ENCODE peak calls at places on chromosomes 2 and 18, in five cellular contexts. I, F, D, E and G are unnamed samples.

GRCh38 chr2:171893196-171893823 is 734 bp downstream of the SLC25A12 start:
- DNase-seq in I (no peak), F (peak; percentile 14), D (no peak), E (no peak), G (no peak)

GRCh38 chr2:168216351-168217005 is 30.9 kb downstream of the STK39 start:
- DNase-seq in I (no peak), F (peak; percentile 58), D (peak; percentile 72), E (no peak), G (no peak)

GRCh38 chr2:219675206-219675605 is 47.8 kb downstream of the SLC4A3 start:
- DNase-seq in I (no peak), F (no peak), D (no peak), E (no peak), G (no peak)

GRCh38 chr2:129118296-129118695 is 799.6 kb upstream of the HS6ST1 start:
- DNase-seq in I (no peak), F (no peak), D (no peak), E (no peak), G (no peak)

GRCh38 chr18:62992877-62993365 is 277.6 kb downstream of the PHLPP1 start:
- DNase-seq in I (no peak), F (no peak), D (no peak), E (no peak), G (no peak)

GRCh38 chr2:52775674-52776073 is 991.9 kb upstream of the CHAC2 start:
- DNase-seq in I (no peak), F (no peak), D (no peak), E (no peak), G (no peak)

GRCh38 chr18:58639751-58640427 is 11.0 kb upstream of the ALPK2 start:
- DNase-seq in I (no peak), F (peak; percentile 58), D (peak; percentile 85), E (no peak), G (peak; percentile 76)

GRCh38 chr2:2846379-2847130 is 515.5 kb upstream of the MYT1L start:
- DNase-seq in I (no peak), F (no peak), D (no peak), E (no peak), G (no peak)

GRCh38 chr2:233466991-233467603 is 99.5 kb downstream of the USP40 start:
- DNase-seq in I (no peak), F (no peak), D (no peak), E (no peak), G (no peak)

GRCh38 chr2:3040819-3041218 is 336.8 kb downstream of the EIPR1 start:
- DNase-seq in I (no peak), F (no peak), D (no peak), E (no peak), G (no peak)

GRCh38 chr2:152443771-152444170 is 108.8 kb downstream of the FMNL2 start:
- DNase-seq in I (no peak), F (peak; percentile 89), D (no peak), E (no peak), G (no peak)

GRCh38 chr2:105926960-105927678 is 182.4 kb downstream of the NCK2 start:
- DNase-seq in I (peak; percentile 19), F (no peak), D (no peak), E (no peak), G (no peak)

GRCh38 chr2:45836740-45837139 is 185.3 kb downstream of the PRKCE start:
- DNase-seq in I (no peak), F (no peak), D (no peak), E (no peak), G (no peak)

GRCh38 chr2:38765149-38765548 is 12.9 kb upstream of the GEMIN6 start:
- DNase-seq in I (no peak), F (peak; percentile 63), D (peak; percentile 85), E (no peak), G (no peak)

GRCh38 chr18:70194227-70194890 is 11.1 kb downstream of the RTTN start:
- DNase-seq in I (no peak), F (no peak), D (no peak), E (no peak), G (no peak)

GRCh38 chr2:73092146-73092783 is 20.5 kb downstream of the RAB11FIP5 start:
- DNase-seq in I (no peak), F (no peak), D (no peak), E (no peak), G (no peak)

GRCh38 chr2:105134076-105134475 is 96.2 kb downstream of the MRPS9 start:
- DNase-seq in I (no peak), F (peak; percentile 10), D (peak; percentile 13), E (no peak), G (no peak)

GRCh38 chr2:99448556-99448955 is 41.3 kb downstream of the REV1 start:
- DNase-seq in I (no peak), F (peak; percentile 77), D (peak; percentile 56), E (no peak), G (peak; percentile 30)

GRCh38 chr18:49023281-49023937 is 72.6 kb upstream of the SMAD7 start:
- DNase-seq in I (no peak), F (no peak), D (no peak), E (no peak), G (no peak)

GRCh38 chr2:7018261-7018701 is 101.1 kb downstream of the RNF144A start:
- DNase-seq in I (no peak), F (no peak), D (no peak), E (no peak), G (no peak)

GRCh38 chr2:163778045-163778753 is 42.4 kb upstream of the FIGN start:
- DNase-seq in I (no peak), F (peak; percentile 75), D (peak; percentile 86), E (no peak), G (peak; percentile 50)

GRCh38 chr2:121694398-121695178 is 42.1 kb downstream of the NIFK start:
- DNase-seq in I (no peak), F (peak; percentile 64), D (peak; percentile 50), E (no peak), G (peak; percentile 44)

GRCh38 chr18:52950153-52950552 is 610.2 kb downstream of the DCC start:
- DNase-seq in I (no peak), F (no peak), D (no peak), E (no peak), G (no peak)

GRCh38 chr2:132731431-132731830 is 61.4 kb upstream of the LYPD1 start:
- DNase-seq in I (no peak), F (no peak), D (peak; percentile 22), E (no peak), G (no peak)

GRCh38 chr2:201070966-201071304 is 536 bp downstream of the HYCC2 start:
- DNase-seq in I (no peak), F (peak; percentile 14), D (peak; percentile 30), E (no peak), G (peak; percentile 42)

GRCh38 chr2:215171151-215171550 is 32.7 kb upstream of the ABCA12 start:
- DNase-seq in I (no peak), F (no peak), D (peak; percentile 66), E (no peak), G (no peak)

GRCh38 chr18:78512080-78512601 is 467.5 kb upstream of the SALL3 start:
- DNase-seq in I (no peak), F (no peak), D (no peak), E (no peak), G (no peak)

GRCh38 chr2:37344453-37345361 is at the start of gene QPCT:
- DNase-seq in I (peak; percentile 49), F (peak; percentile 40), D (peak; percentile 81), E (peak; percentile 63), G (peak; percentile 65)